ENCODE peak calls at places on chromosomes 1 and 21, in nine cellular contexts. One of them, this sample, is unnamed.
A peak's percentile ranks its signal among the peaks of the same experiment; 100 is the strongest.

GRCh38 chr1:159204071-159204790 is 444 bp upstream of the ACKR1 start:
- DNase-seq in foreskin fibroblast: no peak
- DNase-seq in astrocyte of the spinal cord: no peak
- DNase-seq in PC-3: no peak
- DNase-seq in colonic mucosa: no peak
- DNase-seq in RWPE1: no peak
- DNase-seq in Caco-2: no peak
- DNase-seq in body of pancreas: no peak
- DNase-seq in AG09319: no peak
- DNase-seq in this sample: no peak

GRCh38 chr1:231165371-231165770 is 3.5 kb downstream of the TRIM67 start:
- DNase-seq in Caco-2: no peak
- DNase-seq in colonic mucosa: no peak
- DNase-seq in foreskin fibroblast: no peak
- DNase-seq in body of pancreas: no peak
- DNase-seq in RWPE1: no peak
- DNase-seq in AG09319: no peak
- DNase-seq in PC-3: peak; percentile 12
- DNase-seq in astrocyte of the spinal cord: peak; percentile 33
- DNase-seq in this sample: no peak

GRCh38 chr21:35400233-35400939 is 351.3 kb upstream of the RUNX1 start:
- DNase-seq in colonic mucosa: peak; percentile 50
- DNase-seq in RWPE1: peak; percentile 62
- DNase-seq in foreskin fibroblast: peak; percentile 19
- DNase-seq in Caco-2: peak; percentile 39
- DNase-seq in astrocyte of the spinal cord: peak; percentile 80
- DNase-seq in body of pancreas: peak; percentile 50
- DNase-seq in PC-3: peak; percentile 90
- DNase-seq in AG09319: peak; percentile 30
- DNase-seq in this sample: no peak

GRCh38 chr1:55702064-55702463 is 486.9 kb upstream of the USP24 start:
- DNase-seq in body of pancreas: peak; percentile 19
- DNase-seq in AG09319: no peak
- DNase-seq in Caco-2: no peak
- DNase-seq in colonic mucosa: peak; percentile 31
- DNase-seq in foreskin fibroblast: no peak
- DNase-seq in astrocyte of the spinal cord: no peak
- DNase-seq in RWPE1: peak; percentile 22
- DNase-seq in PC-3: peak; percentile 54
- DNase-seq in this sample: no peak

GRCh38 chr1:94259635-94260289 is 22.4 kb upstream of the ARHGAP29 start:
- DNase-seq in Caco-2: no peak
- DNase-seq in colonic mucosa: no peak
- DNase-seq in body of pancreas: no peak
- DNase-seq in PC-3: peak; percentile 61
- DNase-seq in AG09319: no peak
- DNase-seq in RWPE1: no peak
- DNase-seq in foreskin fibroblast: no peak
- DNase-seq in astrocyte of the spinal cord: peak; percentile 71
- DNase-seq in this sample: no peak

GRCh38 chr1:201183728-201184127 is 6.9 kb upstream of the IGFN1 start:
- DNase-seq in PC-3: no peak
- DNase-seq in RWPE1: no peak
- DNase-seq in Caco-2: no peak
- DNase-seq in AG09319: no peak
- DNase-seq in body of pancreas: no peak
- DNase-seq in astrocyte of the spinal cord: no peak
- DNase-seq in foreskin fibroblast: no peak
- DNase-seq in colonic mucosa: no peak
- DNase-seq in this sample: no peak

GRCh38 chr1:2499986-2500596 is 24.0 kb downstream of the PLCH2 start:
- DNase-seq in AG09319: no peak
- DNase-seq in RWPE1: no peak
- DNase-seq in body of pancreas: no peak
- DNase-seq in Caco-2: no peak
- DNase-seq in foreskin fibroblast: no peak
- DNase-seq in astrocyte of the spinal cord: no peak
- DNase-seq in PC-3: no peak
- DNase-seq in colonic mucosa: no peak
- DNase-seq in this sample: no peak

GRCh38 chr1:204127597-204128242 is 24.1 kb downstream of the ETNK2 start:
- DNase-seq in colonic mucosa: peak; percentile 60
- DNase-seq in Caco-2: no peak
- DNase-seq in AG09319: peak; percentile 76
- DNase-seq in foreskin fibroblast: peak; percentile 86
- DNase-seq in body of pancreas: peak; percentile 80
- DNase-seq in RWPE1: peak; percentile 93
- DNase-seq in PC-3: peak; percentile 97
- DNase-seq in astrocyte of the spinal cord: peak; percentile 71
- DNase-seq in this sample: no peak

GRCh38 chr1:206660136-206660535 is 24.6 kb upstream of the MAPKAPK2 start:
- DNase-seq in AG09319: no peak
- DNase-seq in colonic mucosa: no peak
- DNase-seq in Caco-2: no peak
- DNase-seq in body of pancreas: no peak
- DNase-seq in PC-3: no peak
- DNase-seq in astrocyte of the spinal cord: no peak
- DNase-seq in RWPE1: no peak
- DNase-seq in foreskin fibroblast: no peak
- DNase-seq in this sample: no peak

GRCh38 chr1:206661161-206661820 is 23.4 kb upstream of the MAPKAPK2 start:
- DNase-seq in PC-3: no peak
- DNase-seq in Caco-2: no peak
- DNase-seq in body of pancreas: no peak
- DNase-seq in colonic mucosa: no peak
- DNase-seq in foreskin fibroblast: no peak
- DNase-seq in RWPE1: no peak
- DNase-seq in AG09319: no peak
- DNase-seq in astrocyte of the spinal cord: no peak
- DNase-seq in this sample: no peak

GRCh38 chr1:206658981-206659273 is 23.6 kb downstream of the DYRK3 start:
- DNase-seq in colonic mucosa: no peak
- DNase-seq in RWPE1: no peak
- DNase-seq in astrocyte of the spinal cord: no peak
- DNase-seq in foreskin fibroblast: no peak
- DNase-seq in PC-3: no peak
- DNase-seq in AG09319: no peak
- DNase-seq in Caco-2: no peak
- DNase-seq in body of pancreas: no peak
- DNase-seq in this sample: no peak

GRCh38 chr1:206656936-206657335 is 21.6 kb downstream of the DYRK3 start:
- DNase-seq in astrocyte of the spinal cord: no peak
- DNase-seq in RWPE1: no peak
- DNase-seq in body of pancreas: no peak
- DNase-seq in PC-3: no peak
- DNase-seq in colonic mucosa: no peak
- DNase-seq in Caco-2: no peak
- DNase-seq in AG09319: no peak
- DNase-seq in foreskin fibroblast: no peak
- DNase-seq in this sample: no peak

DNA sequence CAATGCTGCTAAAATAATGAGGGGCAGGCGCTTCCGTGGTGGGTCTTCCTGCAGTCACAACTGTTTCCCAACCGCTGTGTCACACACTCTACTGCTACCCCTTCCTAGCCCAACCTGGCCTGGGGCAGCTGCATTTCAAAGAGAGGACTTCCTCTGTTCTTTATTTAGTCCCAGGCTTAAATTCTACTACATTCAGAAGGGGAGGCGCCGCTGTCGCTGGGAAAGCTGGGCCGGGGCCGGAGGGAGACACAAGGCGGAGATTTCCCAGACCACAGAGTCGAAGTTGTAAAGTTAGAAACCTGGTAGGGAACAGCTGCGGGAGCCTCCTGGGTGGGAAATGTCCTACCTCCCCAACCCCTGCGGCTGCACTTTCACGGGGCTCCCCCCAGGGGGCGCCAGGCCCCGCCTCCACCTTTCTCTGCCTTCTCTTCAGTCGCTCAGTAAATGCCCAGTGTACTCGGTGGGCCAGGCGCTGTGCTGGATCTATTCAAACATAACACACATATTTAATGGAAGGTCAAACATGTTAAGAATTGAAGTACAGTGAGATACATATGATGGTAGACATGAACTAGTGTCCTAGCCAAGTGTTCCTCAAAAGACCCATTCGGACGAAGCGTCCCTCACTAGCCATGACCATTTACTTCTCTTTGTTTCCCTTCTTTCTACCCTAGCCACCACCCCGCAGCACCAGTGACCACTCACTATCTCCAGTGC is 23.1 kb downstream of the DYRK3 start:
- DNase-seq in colonic mucosa: no peak
- DNase-seq in PC-3: no peak
- DNase-seq in AG09319: no peak
- DNase-seq in body of pancreas: no peak
- DNase-seq in Caco-2: no peak
- DNase-seq in foreskin fibroblast: no peak
- DNase-seq in astrocyte of the spinal cord: peak; percentile 27
- DNase-seq in RWPE1: peak; percentile 45
- DNase-seq in this sample: no peak
- TF ChIP-seq CTCF in colonic mucosa: peak; percentile 60
- TF ChIP-seq CTCF in PC-3: peak; percentile 95
- TF ChIP-seq CTCF in AG09319: peak; percentile 60
- TF ChIP-seq CTCF in body of pancreas: peak; percentile 23
- TF ChIP-seq CTCF in Caco-2: peak; percentile 64
- TF ChIP-seq CTCF in foreskin fibroblast: peak; percentile 64
- TF ChIP-seq CTCF in astrocyte of the spinal cord: peak; percentile 81
- TF ChIP-seq CTCF in RWPE1: peak; percentile 38
- TF ChIP-seq CTCF in this sample: peak; percentile 41

GRCh38 chr1:156864796-156865195 is 4.1 kb downstream of the NTRK1 start:
- DNase-seq in Caco-2: no peak
- DNase-seq in body of pancreas: no peak
- DNase-seq in foreskin fibroblast: no peak
- DNase-seq in astrocyte of the spinal cord: no peak
- DNase-seq in AG09319: no peak
- DNase-seq in colonic mucosa: no peak
- DNase-seq in PC-3: no peak
- DNase-seq in RWPE1: no peak
- DNase-seq in this sample: no peak

GRCh38 chr1:156865258-156865657 is 4.6 kb downstream of the NTRK1 start:
- DNase-seq in PC-3: no peak
- DNase-seq in body of pancreas: no peak
- DNase-seq in Caco-2: no peak
- DNase-seq in RWPE1: no peak
- DNase-seq in colonic mucosa: no peak
- DNase-seq in AG09319: no peak
- DNase-seq in foreskin fibroblast: no peak
- DNase-seq in astrocyte of the spinal cord: no peak
- DNase-seq in this sample: no peak

GRCh38 chr1:156866679-156867015 is 6.0 kb downstream of the NTRK1 start:
- DNase-seq in PC-3: no peak
- DNase-seq in astrocyte of the spinal cord: no peak
- DNase-seq in RWPE1: no peak
- DNase-seq in body of pancreas: no peak
- DNase-seq in colonic mucosa: no peak
- DNase-seq in AG09319: no peak
- DNase-seq in Caco-2: no peak
- DNase-seq in foreskin fibroblast: no peak
- DNase-seq in this sample: no peak

GRCh38 chr1:156868341-156868740 is 7.7 kb downstream of the NTRK1 start:
- DNase-seq in astrocyte of the spinal cord: no peak
- DNase-seq in colonic mucosa: no peak
- DNase-seq in RWPE1: no peak
- DNase-seq in PC-3: no peak
- DNase-seq in AG09319: no peak
- DNase-seq in Caco-2: no peak
- DNase-seq in foreskin fibroblast: no peak
- DNase-seq in body of pancreas: no peak
- DNase-seq in this sample: no peak

DNA sequence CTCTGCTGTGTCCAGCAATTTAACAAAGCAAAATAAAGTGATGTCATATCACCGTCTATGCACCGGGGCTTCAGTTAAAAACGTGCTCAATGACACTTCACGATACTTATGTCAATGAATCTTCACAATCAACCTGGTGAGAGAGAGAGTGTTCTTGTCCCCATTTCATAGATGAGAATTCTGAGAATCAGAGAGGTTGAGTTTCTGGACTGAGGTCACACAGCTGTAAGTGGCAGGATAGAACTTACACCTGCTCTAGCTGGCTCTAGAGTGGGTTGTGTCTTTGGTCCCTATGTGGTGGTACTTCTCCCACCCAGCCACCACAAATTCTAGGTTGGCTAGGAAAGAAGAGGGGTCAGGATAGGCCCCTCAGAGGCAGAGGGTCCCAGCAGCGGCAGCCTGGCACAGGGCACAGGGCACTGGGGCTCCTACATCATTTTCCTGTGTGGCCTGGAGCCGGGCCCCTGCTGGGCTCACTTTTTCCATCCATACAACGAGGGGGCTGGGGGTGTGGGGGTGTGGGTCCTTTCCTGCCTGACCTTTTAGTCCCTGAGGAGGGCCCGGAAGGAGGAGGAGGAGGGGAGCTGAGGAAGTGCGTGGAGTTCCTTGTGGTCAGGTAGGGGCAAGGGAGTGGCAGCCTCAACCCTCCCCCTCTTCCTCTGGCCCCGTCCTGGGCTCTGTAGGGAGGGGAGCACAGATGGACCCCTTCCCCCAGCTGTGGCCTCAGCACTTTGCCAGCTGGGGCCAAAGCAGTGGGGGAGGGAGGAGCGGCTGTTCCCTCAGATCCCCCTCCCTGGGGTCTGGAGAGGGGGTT is 5.4 kb downstream of the NTRK1 start:
- DNase-seq in colonic mucosa: no peak
- DNase-seq in RWPE1: no peak
- DNase-seq in foreskin fibroblast: no peak
- DNase-seq in astrocyte of the spinal cord: no peak
- DNase-seq in body of pancreas: no peak
- DNase-seq in PC-3: no peak
- DNase-seq in AG09319: no peak
- DNase-seq in Caco-2: no peak
- DNase-seq in this sample: no peak
- TF ChIP-seq CTCF in colonic mucosa: no peak
- TF ChIP-seq CTCF in RWPE1: no peak
- TF ChIP-seq CTCF in foreskin fibroblast: no peak
- TF ChIP-seq CTCF in astrocyte of the spinal cord: no peak
- TF ChIP-seq CTCF in body of pancreas: no peak
- TF ChIP-seq CTCF in PC-3: no peak
- TF ChIP-seq CTCF in AG09319: no peak
- TF ChIP-seq CTCF in Caco-2: no peak
- TF ChIP-seq CTCF in this sample: no peak

GRCh38 chr1:245551536-245551935 is 396.8 kb downstream of the KIF26B start:
- DNase-seq in foreskin fibroblast: no peak
- DNase-seq in colonic mucosa: no peak
- DNase-seq in PC-3: no peak
- DNase-seq in body of pancreas: no peak
- DNase-seq in astrocyte of the spinal cord: no peak
- DNase-seq in Caco-2: no peak
- DNase-seq in AG09319: no peak
- DNase-seq in RWPE1: no peak
- DNase-seq in this sample: no peak
- TF ChIP-seq CTCF in foreskin fibroblast: no peak
- TF ChIP-seq CTCF in colonic mucosa: no peak
- TF ChIP-seq CTCF in PC-3: no peak
- TF ChIP-seq CTCF in body of pancreas: no peak
- TF ChIP-seq CTCF in astrocyte of the spinal cord: no peak
- TF ChIP-seq CTCF in Caco-2: no peak
- TF ChIP-seq CTCF in AG09319: no peak
- TF ChIP-seq CTCF in RWPE1: no peak
- TF ChIP-seq CTCF in this sample: no peak

DNA sequence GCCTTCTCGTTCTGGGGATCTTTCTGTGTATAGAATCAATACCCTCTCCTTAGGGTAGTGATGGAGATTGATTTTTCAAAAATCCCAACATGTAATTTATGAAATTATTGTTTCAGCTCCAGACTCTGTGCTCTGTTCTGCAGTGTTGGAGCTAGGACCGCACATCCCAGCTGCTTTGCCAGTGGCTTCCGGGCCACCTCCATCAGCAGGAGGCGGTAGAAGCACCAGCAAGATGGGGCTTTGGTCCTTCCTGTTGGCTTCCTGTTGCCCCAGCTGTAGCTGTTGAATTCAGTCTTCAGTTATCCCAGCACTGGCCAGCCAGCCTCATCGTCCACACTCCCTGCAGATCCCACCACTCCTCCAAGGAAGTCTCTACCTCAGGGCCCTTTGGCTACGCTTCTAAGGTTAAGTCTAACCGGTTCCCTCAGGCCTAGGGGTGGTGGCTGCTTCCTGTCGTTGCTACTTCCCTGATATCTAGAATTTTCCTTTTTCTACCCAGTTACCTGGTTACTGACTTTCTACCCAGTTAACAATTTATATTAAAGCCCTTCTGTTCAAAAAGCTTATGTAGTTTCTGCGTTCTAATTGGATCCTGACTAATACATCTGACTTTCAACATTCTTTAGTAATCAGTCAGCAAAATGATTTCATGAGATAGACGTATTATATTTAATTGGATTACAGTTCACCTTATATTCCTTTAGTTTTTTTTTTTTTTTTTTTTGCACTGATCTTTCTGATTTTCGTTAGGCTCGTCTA is 24.6 kb downstream of the GALNT2 start:
- DNase-seq in PC-3: peak; percentile 99
- DNase-seq in astrocyte of the spinal cord: no peak
- DNase-seq in body of pancreas: no peak
- DNase-seq in Caco-2: no peak
- DNase-seq in colonic mucosa: no peak
- DNase-seq in foreskin fibroblast: no peak
- DNase-seq in AG09319: no peak
- DNase-seq in RWPE1: peak; percentile 56
- DNase-seq in this sample: no peak
- TF ChIP-seq CTCF in PC-3: peak; percentile 78
- TF ChIP-seq CTCF in astrocyte of the spinal cord: no peak
- TF ChIP-seq CTCF in body of pancreas: no peak
- TF ChIP-seq CTCF in Caco-2: no peak
- TF ChIP-seq CTCF in colonic mucosa: no peak
- TF ChIP-seq CTCF in foreskin fibroblast: no peak
- TF ChIP-seq CTCF in AG09319: no peak
- TF ChIP-seq CTCF in RWPE1: no peak
- TF ChIP-seq CTCF in this sample: no peak